ENCODE peak calls at places on chromosomes 13 and 19, in eight cellular contexts. C, Q, F, H, E, Z, V and K are unnamed samples.

GRCh38 chr19:18321729-18322091 is 1.2 kb downstream of the LSM4 start:
- DNase-seq in C (no peak), Q (no peak), F (no peak), H (no peak), E (no peak), Z (no peak), V (peak; percentile 81), K (no peak)

GRCh38 chr13:94583926-94584325 is 12.0 kb downstream of the TGDS start:
- DNase-seq in C (no peak), Q (no peak), F (no peak), H (no peak), E (no peak), Z (no peak), V (no peak), K (no peak)

GRCh38 chr19:42488783-42489521 is 39.3 kb downstream of the CEACAM1 start:
- DNase-seq in C (no peak), Q (no peak), F (no peak), H (no peak), E (no peak), Z (no peak), V (no peak), K (no peak)

GRCh38 chr19:47729468-47729798 is 15.9 kb upstream of the NOP53 start:
- DNase-seq in C (peak; percentile 88), Q (no peak), F (peak; percentile 94), H (no peak), E (no peak), Z (no peak), V (peak; percentile 72), K (peak; percentile 58)

GRCh38 chr13:99686157-99686572 is 184.9 kb downstream of the TM9SF2 start:
- DNase-seq in C (peak; percentile 20), Q (peak; percentile 62), F (peak; percentile 50), H (no peak), E (no peak), Z (no peak), V (no peak), K (peak; percentile 12)

GRCh38 chr13:50800091-50800739 is 43.3 kb downstream of the DLEU7 start:
- DNase-seq in C (peak; percentile 7), Q (no peak), F (peak; percentile 8), H (no peak), E (no peak), Z (no peak), V (no peak), K (no peak)

GRCh38 chr13:75902166-75903104 is 266.3 kb downstream of the LMO7 start:
- DNase-seq in C (no peak), Q (no peak), F (no peak), H (no peak), E (peak; percentile 40), Z (no peak), V (no peak), K (no peak)

GRCh38 chr19:39139305-39140194 is 14.0 kb downstream of the PAK4 start:
- DNase-seq in C (no peak), Q (no peak), F (no peak), H (no peak), E (no peak), Z (no peak), V (no peak), K (no peak)

GRCh38 chr13:104043184-104043583 is 977.0 kb upstream of the SLC10A2 start:
- DNase-seq in C (peak; percentile 7), Q (no peak), F (peak; percentile 2), H (no peak), E (no peak), Z (no peak), V (no peak), K (no peak)

GRCh38 chr13:89749888-89750287 is 1597.6 kb upstream of the MIR17HG start:
- DNase-seq in C (no peak), Q (no peak), F (no peak), H (no peak), E (no peak), Z (no peak), V (no peak), K (no peak)

GRCh38 chr19:45498411-45499195 is at the start of gene PPM1N:
- DNase-seq in C (no peak), Q (peak; percentile 52), F (peak; percentile 62), H (no peak), E (no peak), Z (peak; percentile 55), V (peak; percentile 86), K (no peak)

GRCh38 chr13:95025116-95025515 is 276.1 kb downstream of the ABCC4 start:
- DNase-seq in C (no peak), Q (no peak), F (no peak), H (no peak), E (no peak), Z (no peak), V (no peak), K (no peak)

GRCh38 chr19:2333807-2334211 is 5.3 kb downstream of the SPPL2B start:
- DNase-seq in C (no peak), Q (no peak), F (no peak), H (no peak), E (no peak), Z (no peak), V (no peak), K (no peak)

GRCh38 chr19:13128583-13128982 is 10.5 kb downstream of the NACC1 start:
- DNase-seq in C (no peak), Q (no peak), F (no peak), H (no peak), E (no peak), Z (no peak), V (no peak), K (no peak)

GRCh38 chr19:8107301-8107903 is 42.0 kb downstream of the FBN3 start:
- DNase-seq in C (no peak), Q (no peak), F (no peak), H (no peak), E (no peak), Z (no peak), V (no peak), K (no peak)

GRCh38 chr19:57105976-57106610 is 13.7 kb upstream of the USP29 start:
- DNase-seq in C (no peak), Q (no peak), F (no peak), H (no peak), E (no peak), Z (no peak), V (no peak), K (no peak)

GRCh38 chr13:111213964-111214726 is 99.0 kb downstream of the ARHGEF7 start:
- DNase-seq in C (no peak), Q (no peak), F (no peak), H (no peak), E (peak; percentile 60), Z (no peak), V (no peak), K (peak; percentile 21)

GRCh38 chr19:41927810-41928192 is 448 bp downstream of the ERFL start:
- DNase-seq in C (no peak), Q (no peak), F (no peak), H (no peak), E (no peak), Z (peak; percentile 25), V (peak; percentile 79), K (no peak)

GRCh38 chr19:52155596-52156359 is 15.6 kb downstream of the ZNF836 start:
- DNase-seq in C (no peak), Q (no peak), F (no peak), H (no peak), E (no peak), Z (no peak), V (no peak), K (no peak)

GRCh38 chr13:62643007-62643483 is 1227.4 kb upstream of the PCDH20 start:
- DNase-seq in C (peak; percentile 31), Q (no peak), F (peak; percentile 19), H (no peak), E (no peak), Z (no peak), V (peak; percentile 55), K (peak; percentile 47)

GRCh38 chr19:41447732-41448332 is 4.9 kb downstream of the ERICH4 start:
- DNase-seq in C (no peak), Q (no peak), F (no peak), H (no peak), E (no peak), Z (no peak), V (peak; percentile 59), K (no peak)

GRCh38 chr19:34171539-34171876 is 796 bp upstream of the LSM14A start:
- DNase-seq in C (peak; percentile 76), Q (no peak), F (peak; percentile 76), H (no peak), E (no peak), Z (no peak), V (no peak), K (no peak)

GRCh38 chr13:36251528-36251927 is 37.2 kb upstream of the SOHLH2 start:
- DNase-seq in C (no peak), Q (no peak), F (no peak), H (no peak), E (no peak), Z (no peak), V (no peak), K (no peak)

GRCh38 chr19:43711751-43712355 is 4.0 kb upstream of the IRGC start:
- DNase-seq in C (no peak), Q (no peak), F (peak; percentile 49), H (no peak), E (no peak), Z (no peak), V (no peak), K (no peak)

GRCh38 chr13:102710261-102710679 is 15.4 kb upstream of the METTL21C start:
- DNase-seq in C (peak; percentile 46), Q (no peak), F (no peak), H (no peak), E (no peak), Z (no peak), V (no peak), K (peak; percentile 18)

GRCh38 chr19:12786149-12786870 is 5.0 kb upstream of the JUNB start:
- DNase-seq in C (no peak), Q (peak; percentile 82), F (no peak), H (peak; percentile 63), E (no peak), Z (no peak), V (peak; percentile 61), K (peak; percentile 58)

GRCh38 chr19:41441321-41441945 is 1.5 kb upstream of the ERICH4 start:
- DNase-seq in C (no peak), Q (no peak), F (no peak), H (no peak), E (no peak), Z (no peak), V (no peak), K (no peak)